ENCODE peak calls at places on chromosomes 13 and 19, in five cellular contexts. D is heart right ventricle, V is fibroblast of lung, E is upper lobe of right lung, I is gastrocnemius medialis. L is an unnamed sample. For H3K4me1 and H3K36me3, the result is how much of the 10 kb centered on the place peaks cover.

GRCh38 chr13:30739646-30740642 is 4.6 kb downstream of the ALOX5AP start:
- DNase-seq in E (no peak), V (peak), D (no peak), I (no peak), L (no peak)

GRCh38 chr13:27665333-27665732 is 43.6 kb downstream of the POLR1D start:
- DNase-seq in D (no peak), E (no peak), V (peak), I (no peak), L (no peak)

GRCh38 chr19:13007292-13008045 is 12.2 kb downstream of the NFIX start:
- DNase-seq in I (peak), E (peak), D (peak), V (peak), L (no peak)

GRCh38 chr19:11549386-11549953 is 9.6 kb downstream of the ELOF1 start:
- DNase-seq in D (no peak), V (no peak), I (no peak), E (no peak), L (no peak)

GRCh38 chr13:98133949-98134348 is 8.9 kb upstream of the FARP1 start:
- DNase-seq in D (no peak), E (no peak), V (no peak), I (no peak), L (no peak)

GRCh38 chr19:5083547-5083965 is 114.6 kb downstream of the KDM4B start:
- DNase-seq in I (no peak), V (no peak), E (no peak), D (no peak), L (no peak)

GRCh38 chr19:48872884-48873475 is 759 bp downstream of the PPP1R15A start:
- DNase-seq in D (peak), E (peak), V (peak), I (peak), L (peak)

GRCh38 chr19:12786149-12786870 is 5.0 kb upstream of the JUNB start:
- DNase-seq in V (no peak), D (peak), I (peak), E (peak), L (no peak)

GRCh38 chr13:99916366-99917103 is 55.0 kb downstream of the ZIC5 start:
- DNase-seq in D (no peak), I (no peak), E (no peak), V (peak), L (peak)

GRCh38 chr13:50672025-50672424 is 171.5 kb downstream of the DLEU7 start:
- DNase-seq in D (no peak), I (no peak), E (no peak), V (no peak), L (no peak)

DNA sequence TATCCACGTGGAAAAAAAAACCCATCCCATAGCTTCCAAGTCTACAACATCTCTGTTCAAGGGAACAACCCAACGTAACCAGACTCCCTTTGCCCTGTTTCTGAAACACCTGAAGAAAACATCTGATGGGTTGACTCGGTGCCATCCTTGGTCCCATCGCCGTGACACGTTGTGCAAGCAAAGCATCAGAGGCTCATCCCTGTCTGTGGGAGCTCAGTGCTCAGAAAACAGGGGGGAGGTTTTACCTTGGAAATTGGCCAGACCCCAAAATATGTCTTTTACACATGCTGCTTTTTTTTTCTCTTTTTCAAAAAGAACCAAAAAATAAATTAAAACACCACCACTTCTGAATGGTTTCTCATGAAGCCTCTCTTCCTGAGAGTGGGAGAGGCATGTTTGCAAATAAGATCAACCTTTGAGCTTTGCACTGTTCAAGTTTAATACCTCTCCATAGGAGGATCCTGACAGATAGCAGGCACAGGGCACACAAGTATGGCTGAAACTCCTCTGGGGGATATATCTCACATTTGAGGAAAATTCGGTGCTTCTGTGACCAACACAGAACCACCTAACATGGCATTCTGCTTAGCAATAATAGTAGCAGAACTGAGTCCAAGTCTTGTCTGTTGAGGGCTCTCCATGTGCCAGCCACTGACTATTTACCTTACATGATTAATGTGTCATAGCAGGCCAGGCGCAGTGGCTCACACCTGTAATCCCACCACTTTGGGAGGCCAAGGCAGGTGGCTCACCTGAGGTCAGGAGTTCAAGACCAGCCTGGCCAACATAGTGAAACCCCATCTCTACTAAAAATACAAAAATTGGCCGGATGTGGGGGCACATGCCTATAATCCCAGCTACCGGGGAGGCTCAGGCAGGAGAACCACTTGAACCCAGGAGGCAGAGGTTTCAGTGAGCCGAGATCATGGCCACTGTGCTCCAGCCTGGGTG is 7.0 kb upstream of the PVR start:
- DNase-seq in I (no peak), E (no peak), V (no peak), D (no peak), L (no peak)
- H3K4me1 ChIP-seq in I (under half), E (under half), V (under half), D (under half), L (under half)

GRCh38 chr13:110179858-110180156 is 127.2 kb downstream of the COL4A1 start:
- DNase-seq in V (no peak), D (no peak), E (no peak), I (no peak), L (no peak)

GRCh38 chr13:110179116-110179857 is 127.7 kb downstream of the COL4A1 start:
- DNase-seq in E (peak), D (no peak), V (no peak), I (no peak), L (no peak)

GRCh38 chr13:110176431-110176830 is 130.5 kb downstream of the COL4A1 start:
- DNase-seq in V (no peak), E (peak), I (no peak), D (no peak), L (no peak)

GRCh38 chr13:110182003-110182402 is 125.0 kb downstream of the COL4A1 start:
- DNase-seq in D (no peak), E (peak), V (no peak), I (no peak), L (no peak)

GRCh38 chr13:110177790-110178189 is 129.2 kb downstream of the COL4A1 start:
- DNase-seq in I (no peak), V (no peak), D (no peak), E (peak), L (no peak)
- H3K36me3 ChIP-seq in I (under half), V (under half), D (half or more), E (half or more), L (half or more)

GRCh38 chr13:106233336-106233735 is 302.1 kb downstream of the EFNB2 start:
- DNase-seq in I (no peak), D (no peak), E (no peak), V (no peak), L (no peak)
- H3K4me1 ChIP-seq in I (under half), D (under half), E (under half), V (under half), L (under half)

GRCh38 chr13:46717275-46717674 is 79.7 kb downstream of the ESD start:
- DNase-seq in I (no peak), E (no peak), D (no peak), V (no peak), L (no peak)
- H3K36me3 ChIP-seq in I (under half), E (under half), D (under half), V (under half), L (under half)